ENCODE peak calls at places on chromosomes 2 and 18, in four cellular contexts. B is fibroblast of the aortic adventitia; R is GM03348; H is activated CD4-positive, alpha-beta T cell treated with anti-CD3 and anti-CD28 coated beads, Interleukin-2, amount 50 U/mL, for 4 hours. G is an unnamed sample.

GRCh38 chr2:222900354-222900753 is 39.5 kb downstream of the ACSL3 start:
- DNase-seq in H (no peak), R (no peak), B (peak), G (peak)

GRCh38 chr2:105576440-105577241 is 168.1 kb upstream of the NCK2 start:
- DNase-seq in R (peak), B (peak), H (no peak), G (peak)

GRCh38 chr2:71313-72035 is 25.2 kb upstream of the FAM110C start:
- DNase-seq in B (no peak), H (no peak), R (no peak), G (no peak)

GRCh38 chr2:69514836-69515235 is 77.6 kb upstream of the NFU1 start:
- DNase-seq in R (no peak), H (no peak), B (peak), G (no peak)

GRCh38 chr2:85154048-85154753 is 21.0 kb downstream of the TCF7L1 start:
- DNase-seq in B (peak), R (no peak), H (no peak), G (peak)

GRCh38 chr18:79882522-79883241 is 68.8 kb downstream of the SLC66A2 start:
- DNase-seq in H (no peak), B (no peak), R (no peak), G (no peak)

GRCh38 chr18:57466745-57467144 is 31.6 kb downstream of the ONECUT2 start:
- DNase-seq in B (no peak), R (no peak), H (no peak), G (no peak)

GRCh38 chr2:100641115-100641415 is 78.3 kb downstream of the PDCL3 start:
- DNase-seq in R (no peak), H (no peak), B (no peak), G (no peak)

GRCh38 chr18:70431203-70431624 is 142.4 kb downstream of the SOCS6 start:
- DNase-seq in H (no peak), B (peak), R (peak), G (peak)

GRCh38 chr2:86301010-86301409 is 36.4 kb downstream of the REEP1 start:
- DNase-seq in H (no peak), R (no peak), B (no peak), G (no peak)

GRCh38 chr18:59697236-59697932 is at the start of gene CCBE1:
- DNase-seq in H (no peak), B (peak), R (peak), G (peak)

GRCh38 chr18:52875711-52876110 is 535.7 kb downstream of the DCC start:
- DNase-seq in R (no peak), B (no peak), H (no peak), G (no peak)

GRCh38 chr2:18626256-18626668 is 36.9 kb upstream of the NT5C1B start:
- DNase-seq in H (no peak), R (peak), B (peak), G (peak)

GRCh38 chr2:85049236-85049635 is 78.3 kb downstream of the KCMF1 start:
- DNase-seq in H (no peak), B (no peak), R (no peak), G (no peak)

GRCh38 chr2:101991731-101992145 is at the start of gene IL1R2:
- DNase-seq in R (no peak), B (no peak), H (no peak), G (no peak)

GRCh38 chr18:60684843-60685513 is 312.4 kb upstream of the MC4R start:
- DNase-seq in H (no peak), R (peak), B (peak), G (peak)

GRCh38 chr2:138356178-138356577 is 145.4 kb upstream of the SPOPL start:
- DNase-seq in R (peak), H (no peak), B (peak), G (peak)

GRCh38 chr2:190379249-190379964 is 28.7 kb upstream of the MFSD6 start:
- DNase-seq in B (peak), H (no peak), R (no peak), G (no peak)

GRCh38 chr2:113818382-113818951 is 62.0 kb upstream of the SLC35F5 start:
- DNase-seq in R (peak), H (no peak), B (peak), G (peak)

GRCh38 chr2:46798998-46799698 is 116.5 kb downstream of the MCFD2 start:
- DNase-seq in R (peak), B (peak), H (no peak), G (peak)

GRCh38 chr2:217790681-217791392 is 212.0 kb downstream of the TNS1 start:
- DNase-seq in H (no peak), B (peak), R (peak), G (no peak)

GRCh38 chr2:191869178-191869577 is 22.3 kb upstream of the CAVIN2 start:
- DNase-seq in B (no peak), R (no peak), H (no peak), G (peak)

GRCh38 chr2:152715854-152716428 is 1.3 kb downstream of the PRPF40A start:
- DNase-seq in R (peak), H (no peak), B (peak), G (no peak)

GRCh38 chr2:169476459-169476858 is 2.8 kb upstream of the BBS5 start:
- DNase-seq in R (no peak), B (no peak), H (no peak), G (no peak)

GRCh38 chr2:192148620-192149321 is 46.0 kb downstream of the TMEFF2 start:
- DNase-seq in R (peak), H (no peak), B (peak), G (peak)

GRCh38 chr2:68828887-68829708 is 42.1 kb downstream of the BMP10 start:
- DNase-seq in B (peak), H (peak), R (peak), G (peak)

GRCh38 chr2:226623587-226624368 is 175.8 kb downstream of the IRS1 start:
- DNase-seq in R (peak), B (peak), H (no peak), G (no peak)

GRCh38 chr2:98020992-98021713 is 25.4 kb upstream of the TMEM131 start:
- DNase-seq in R (no peak), B (no peak), H (no peak), G (no peak)

GRCh38 chr2:237315170-237315880 is 98.6 kb downstream of the COL6A3 start:
- DNase-seq in H (no peak), B (peak), R (peak), G (peak)

GRCh38 chr2:186299610-186300009 is 186.4 kb upstream of the ZC3H15 start:
- DNase-seq in B (no peak), H (no peak), R (no peak), G (no peak)

GRCh38 chr2:85390941-85391669 is 19.1 kb downstream of the CAPG start:
- DNase-seq in R (peak), H (peak), B (peak), G (no peak)

GRCh38 chr2:45128580-45128997 is 119.3 kb upstream of the SIX2 start:
- DNase-seq in H (no peak), R (peak), B (peak), G (peak)

GRCh38 chr2:211879323-211879722 is 659.3 kb downstream of the ERBB4 start:
- DNase-seq in B (peak), H (no peak), R (peak), G (peak)

GRCh38 chr2:19675856-19676460 is 225.8 kb downstream of the TTC32 start:
- DNase-seq in R (peak), H (no peak), B (peak), G (peak)

GRCh38 chr18:3305354-3305762 is 43.4 kb downstream of the MYL12B start:
- DNase-seq in R (peak), H (peak), B (peak), G (peak)

GRCh38 chr2:205734436-205734835 is 52.1 kb downstream of the NRP2 start:
- DNase-seq in B (peak), R (peak), H (no peak), G (peak)

GRCh38 chr2:190695739-190696138 is 46.9 kb downstream of the NAB1 start:
- DNase-seq in B (no peak), H (no peak), R (no peak), G (no peak)

GRCh38 chr2:33719067-33719466 is 120.0 kb upstream of the FAM98A start:
- DNase-seq in H (no peak), B (no peak), R (no peak), G (no peak)